ENCODE peak calls at places on chromosomes 16 and 17, in five cellular contexts. D is SK-N-SH, H is HepG2, R is K562, M is HCT116. F is an unnamed sample.

GRCh38 chr17:31002047-31002446 is 31.2 kb downstream of the RNF135 start:
- DNase-seq in D (no peak), H (no peak), R (no peak), M (no peak), F (no peak)

GRCh38 chr17:29383687-29384086 is 6.5 kb upstream of the TAOK1 start:
- DNase-seq in D (no peak), H (no peak), R (no peak), M (no peak), F (no peak)

GRCh38 chr17:17877548-17878358 is 41.0 kb upstream of the SREBF1 start:
- DNase-seq in D (peak; percentile 74), H (no peak), R (no peak), M (no peak), F (no peak)

GRCh38 chr17:57902800-57903759 is 52.1 kb downstream of the CUEDC1 start:
- DNase-seq in D (no peak), H (peak; percentile 97), R (no peak), M (peak; percentile 92), F (peak; percentile 89)

GRCh38 chr17:74151551-74152315 is 51.7 kb upstream of the RPL38 start:
- DNase-seq in D (no peak), H (no peak), R (no peak), M (no peak), F (no peak)

GRCh38 chr17:78568494-78569115 is 8.6 kb downstream of the DNAH17 start:
- DNase-seq in D (peak; percentile 75), H (peak; percentile 54), R (no peak), M (no peak), F (no peak)

GRCh38 chr16:4180511-4180910 is 61.4 kb downstream of the SRL start:
- DNase-seq in D (no peak), H (no peak), R (no peak), M (no peak), F (no peak)

GRCh38 chr16:17272716-17273115 is 198.0 kb downstream of the XYLT1 start:
- DNase-seq in D (no peak), H (no peak), R (no peak), M (no peak), F (no peak)

GRCh38 chr17:3828151-3828851 is 17.7 kb downstream of the NCBP3 start:
- DNase-seq in D (no peak), H (no peak), R (no peak), M (no peak), F (no peak)

GRCh38 chr16:56401482-56401881 is 23.9 kb downstream of the AMFR start:
- DNase-seq in D (peak; percentile 52), H (peak; percentile 42), R (peak; percentile 21), M (peak; percentile 12), F (no peak)

GRCh38 chr17:1830288-1830687 is 483 bp downstream of the RPA1 start:
- DNase-seq in D (peak; percentile 27), H (peak; percentile 8), R (no peak), M (no peak), F (no peak)

GRCh38 chr16:8572919-8573724 is 17.2 kb downstream of the TMEM114 start:
- DNase-seq in D (peak; percentile 50), H (peak; percentile 61), R (peak; percentile 31), M (peak; percentile 29), F (no peak)

GRCh38 chr16:77775911-77776909 is 12.2 kb upstream of the VAT1L start:
- DNase-seq in D (no peak), H (peak; percentile 39), R (no peak), M (no peak), F (no peak)

GRCh38 chr17:62101090-62101489 is 36.0 kb upstream of the MED13 start:
- DNase-seq in D (no peak), H (no peak), R (no peak), M (no peak), F (no peak)

GRCh38 chr17:67270411-67270810 is 25.4 kb upstream of the HELZ start:
- DNase-seq in D (no peak), H (no peak), R (no peak), M (no peak), F (no peak)

GRCh38 chr17:42315402-42316156 is 27.3 kb downstream of the STAT5A start:
- DNase-seq in D (no peak), H (no peak), R (peak; percentile 74), M (no peak), F (peak; percentile 57)

GRCh38 chr16:73183678-73184092 is 135.8 kb upstream of the ZFHX3 start:
- DNase-seq in D (peak; percentile 72), H (no peak), R (no peak), M (no peak), F (no peak)

GRCh38 chr17:66364508-66365203 is 62.2 kb downstream of the PRKCA start:
- DNase-seq in D (no peak), H (no peak), R (no peak), M (no peak), F (no peak)

GRCh38 chr16:16861546-16861945 is 482.6 kb downstream of the NPIPA7 start:
- DNase-seq in D (peak; percentile 71), H (peak; percentile 49), R (peak; percentile 38), M (peak; percentile 18), F (peak; percentile 46)

GRCh38 chr16:60137891-60138290 is 1403.8 kb upstream of the GOT2 start:
- DNase-seq in D (no peak), H (no peak), R (no peak), M (no peak), F (no peak)

GRCh38 chr17:61366715-61367413 is 32.8 kb upstream of the TBX2 start:
- DNase-seq in D (no peak), H (peak; percentile 96), R (no peak), M (no peak), F (no peak)

GRCh38 chr17:39625198-39625769 is 1.5 kb upstream of the PPP1R1B start:
- DNase-seq in D (no peak), H (no peak), R (no peak), M (no peak), F (no peak)

GRCh38 chr17:82238562-82239201 is 9.8 kb downstream of the SLC16A3 start:
- DNase-seq in D (no peak), H (no peak), R (peak; percentile 67), M (no peak), F (no peak)

GRCh38 chr17:81306898-81307510 is 11.9 kb upstream of the SLC38A10 start:
- DNase-seq in D (no peak), H (no peak), R (no peak), M (no peak), F (no peak)

GRCh38 chr16:28491970-28492474 is at the start of gene CLN3:
- DNase-seq in D (peak; percentile 93), H (peak; percentile 96), R (peak; percentile 91), M (peak; percentile 93), F (peak; percentile 89)

GRCh38 chr16:27973678-27974077 is 89.8 kb downstream of the GSG1L start:
- DNase-seq in D (peak; percentile 30), H (no peak), R (no peak), M (no peak), F (no peak)

GRCh38 chr17:31550389-31551056 is 159.0 kb downstream of the RAB11FIP4 start:
- DNase-seq in D (no peak), H (no peak), R (no peak), M (no peak), F (no peak)

GRCh38 chr16:89449726-89450335 is 40.5 kb downstream of the ANKRD11 start:
- DNase-seq in D (no peak), H (no peak), R (no peak), M (no peak), F (no peak)

GRCh38 chr17:77527394-77527793 is 386.6 kb downstream of the SEC14L1 start:
- DNase-seq in D (no peak), H (no peak), R (no peak), M (no peak), F (no peak)

GRCh38 chr17:78535285-78536197 is 41.7 kb downstream of the DNAH17 start:
- DNase-seq in D (no peak), H (no peak), R (no peak), M (no peak), F (no peak)

GRCh38 chr17:29584452-29585079 is 4.9 kb downstream of the GIT1 start:
- DNase-seq in D (peak; percentile 25), H (no peak), R (no peak), M (no peak), F (no peak)

GRCh38 chr17:17313350-17313991 is 10.3 kb downstream of the NT5M start:
- DNase-seq in D (peak; percentile 45), H (peak; percentile 67), R (peak; percentile 31), M (peak; percentile 31), F (no peak)

GRCh38 chr16:5905935-5906334 is 808.3 kb upstream of the EEF2KMT start:
- DNase-seq in D (no peak), H (no peak), R (no peak), M (no peak), F (no peak)

GRCh38 chr16:89448656-89449055 is 41.7 kb downstream of the ANKRD11 start:
- DNase-seq in D (no peak), H (no peak), R (no peak), M (no peak), F (no peak)

GRCh38 chr17:58060596-58061191 is 22.5 kb upstream of the DYNLL2 start:
- DNase-seq in D (no peak), H (no peak), R (no peak), M (no peak), F (no peak)

DNA sequence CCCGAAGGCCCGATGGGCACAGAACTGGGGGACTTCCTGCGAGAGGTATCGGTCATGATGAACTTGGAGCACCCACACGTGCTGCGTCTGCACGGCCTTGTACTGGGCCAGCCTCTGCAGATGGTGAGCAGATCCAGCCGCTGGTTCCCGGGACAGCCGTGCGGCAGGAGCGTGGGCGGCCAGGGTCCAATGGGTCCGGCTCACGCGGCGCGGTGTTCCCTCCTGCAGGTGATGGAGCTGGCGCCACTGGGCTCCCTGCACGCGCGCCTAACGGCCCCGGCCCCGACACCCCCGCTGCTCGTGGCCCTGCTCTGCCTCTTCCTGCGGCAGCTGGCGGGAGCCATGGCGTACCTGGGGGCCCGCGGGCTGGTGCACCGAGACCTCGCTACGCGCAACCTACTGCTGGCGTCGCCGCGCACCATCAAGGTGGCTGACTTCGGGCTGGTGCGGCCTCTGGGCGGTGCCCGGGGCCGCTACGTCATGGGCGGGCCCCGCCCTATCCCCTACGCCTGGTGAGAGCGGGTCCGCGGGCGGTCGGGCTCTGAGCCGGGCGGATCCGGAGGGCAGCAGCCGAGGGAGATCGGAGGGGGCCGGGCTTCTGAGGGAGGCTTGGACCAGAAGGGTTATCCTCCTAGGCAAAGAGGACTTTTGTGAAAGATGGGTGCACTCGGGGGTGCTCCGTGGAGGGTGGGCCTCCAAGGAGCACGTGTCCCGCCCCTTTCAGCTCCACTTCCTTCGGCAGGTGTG is 3.0 kb downstream of the TNK1 start:
- DNase-seq in D (peak; percentile 95), H (no peak), R (no peak), M (no peak), F (no peak)
- TF ChIP-seq REST in D (no peak), H (no peak), R (no peak), M (no peak), F (no peak)

DNA sequence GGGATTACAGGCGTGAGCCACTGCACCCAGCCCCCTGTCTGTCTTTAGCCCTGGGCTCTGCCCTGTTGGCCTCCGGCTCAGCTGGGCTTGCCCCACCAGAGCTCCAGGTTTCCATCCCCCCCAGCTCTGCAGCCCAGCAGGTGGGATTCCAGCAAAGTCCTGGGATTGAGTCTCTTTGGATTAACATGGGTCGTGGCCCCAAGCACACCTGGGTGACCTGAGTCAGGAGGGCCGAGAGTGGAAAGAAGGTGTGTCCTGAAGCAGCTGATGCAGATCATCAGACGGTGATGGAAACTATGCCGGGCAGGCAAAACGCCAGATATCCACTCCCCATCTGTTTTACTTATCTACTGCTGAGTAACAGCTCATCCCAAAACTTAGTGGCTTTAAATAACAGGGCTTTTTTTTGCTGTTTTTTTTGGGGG is 72.5 kb downstream of the KNOP1 start:
- DNase-seq in D (no peak), H (no peak), R (no peak), M (no peak), F (no peak)
- TF ChIP-seq YY1 in D (no peak), H (no peak), R (no peak), M (no peak), F (no peak)

GRCh38 chr16:57823836-57824235 is 21.5 kb upstream of the KIFC3 start:
- DNase-seq in D (no peak), H (no peak), R (no peak), M (no peak), F (no peak)
- TF ChIP-seq REST in D (no peak), H (no peak), R (no peak), M (no peak), F (no peak)

GRCh38 chr17:75557075-75557851 is 30.3 kb upstream of the MYO15B start:
- DNase-seq in D (peak; percentile 83), H (peak; percentile 98), R (peak; percentile 78), M (no peak), F (no peak)
- TF ChIP-seq YY1 in D (no peak), H (peak; percentile 62), R (no peak), M (no peak), F (no peak)